ENCODE peak calls at places on chromosomes 11 and 22, in nine cellular contexts. I is OCI-LY7, P is psoas muscle, F is lower lobe of right lung, J is astrocyte, R is thoracic aorta, O is heart right ventricle, N is spleen, U is PC-3. K is an unnamed sample.

GRCh38 chr11:16880184-16880583 is 134.0 kb downstream of the PLEKHA7 start:
- DNase-seq in F (no peak), I (no peak), R (no peak), P (no peak), N (no peak), O (no peak), U (no peak), J (no peak), K (no peak)

GRCh38 chr11:102981324-102981910 is 25.9 kb upstream of the MMP13 start:
- DNase-seq in R (no peak), J (peak; percentile 36), P (no peak), I (no peak), F (no peak), N (no peak), O (no peak), U (no peak), K (no peak)

GRCh38 chr22:25237503-25237902 is 18.1 kb downstream of the CRYBB2 start:
- DNase-seq in I (no peak), F (no peak), R (no peak), U (no peak), J (no peak), N (no peak), P (no peak), O (no peak), K (no peak)

GRCh38 chr11:78922886-78923625 is 348.4 kb upstream of the NARS2 start:
- DNase-seq in N (no peak), O (no peak), U (no peak), I (no peak), P (no peak), J (no peak), F (no peak), R (no peak), K (no peak)

GRCh38 chr11:16309226-16309625 is 47.1 kb downstream of the SOX6 start:
- DNase-seq in F (no peak), N (no peak), O (no peak), P (no peak), U (no peak), I (no peak), J (no peak), R (no peak), K (no peak)

GRCh38 chr11:15499684-15500083 is 385.0 kb downstream of the INSC start:
- DNase-seq in N (no peak), P (no peak), O (no peak), U (no peak), J (no peak), R (no peak), F (no peak), I (no peak), K (no peak)

GRCh38 chr22:35540600-35541253 is at the start of gene RASD2:
- DNase-seq in J (no peak), R (no peak), N (no peak), U (peak; percentile 20), P (peak; percentile 39), F (no peak), O (peak; percentile 43), I (peak; percentile 31), K (no peak)

GRCh38 chr11:1401656-1402221 is 12.0 kb downstream of the BRSK2 start:
- DNase-seq in N (no peak), U (peak; percentile 63), O (peak; percentile 74), I (peak; percentile 6), J (peak; percentile 27), R (no peak), F (peak; percentile 72), P (peak; percentile 70), K (peak; percentile 64)

GRCh38 chr11:33699515-33700424 is 856 bp downstream of the C11orf91 start:
- DNase-seq in I (no peak), J (no peak), N (no peak), U (no peak), O (peak; percentile 41), P (peak; percentile 56), R (no peak), F (peak; percentile 64), K (no peak)

GRCh38 chr11:3147257-3147619 is 17.9 kb downstream of the OSBPL5 start:
- DNase-seq in J (no peak), F (no peak), U (no peak), R (peak; percentile 43), N (no peak), O (no peak), P (peak; percentile 55), I (no peak), K (no peak)

GRCh38 chr11:106989056-106989455 is 29.2 kb downstream of the GUCY1A2 start:
- DNase-seq in P (no peak), U (peak; percentile 47), R (no peak), N (no peak), O (no peak), J (peak; percentile 33), F (no peak), I (no peak), K (no peak)

GRCh38 chr11:114179234-114179941 is 116.8 kb upstream of the NNMT start:
- DNase-seq in R (peak; percentile 78), I (peak; percentile 26), F (peak; percentile 84), J (no peak), N (no peak), U (no peak), P (peak; percentile 82), O (peak; percentile 76), K (peak; percentile 78)

GRCh38 chr11:114178656-114179055 is 117.5 kb upstream of the NNMT start:
- DNase-seq in U (no peak), R (no peak), F (no peak), J (no peak), N (no peak), O (no peak), P (no peak), I (no peak), K (no peak)

GRCh38 chr11:114181195-114181594 is 115.0 kb upstream of the NNMT start:
- DNase-seq in F (no peak), R (no peak), N (no peak), P (no peak), O (no peak), I (no peak), U (no peak), J (no peak), K (no peak)

GRCh38 chr11:114181752-114182151 is 114.4 kb upstream of the NNMT start:
- DNase-seq in P (peak; percentile 26), J (no peak), R (no peak), I (no peak), O (no peak), F (no peak), U (no peak), N (no peak), K (no peak)

GRCh38 chr11:114180301-114181055 is 115.7 kb upstream of the NNMT start:
- DNase-seq in J (no peak), I (peak; percentile 74), U (peak; percentile 51), R (no peak), N (no peak), F (peak; percentile 75), O (peak; percentile 72), P (peak; percentile 30), K (no peak)
- TF ChIP-seq CTCF in J (no peak), I (peak; percentile 84), U (peak; percentile 79), R (peak; percentile 44), N (peak; percentile 60), F (peak; percentile 63), O (peak; percentile 36), P (peak; percentile 72), K (peak; percentile 62)

GRCh38 chr11:14308897-14309387 is 50.0 kb downstream of the RRAS2 start:
- DNase-seq in J (no peak), P (no peak), U (no peak), F (no peak), I (no peak), R (no peak), N (no peak), O (no peak), K (no peak)

GRCh38 chr11:14309425-14310192 is 49.4 kb downstream of the RRAS2 start:
- DNase-seq in O (no peak), U (no peak), J (no peak), I (no peak), F (no peak), N (no peak), R (no peak), P (no peak), K (no peak)

GRCh38 chr11:14306481-14306880 is 52.5 kb downstream of the RRAS2 start:
- DNase-seq in J (no peak), I (no peak), U (peak; percentile 30), F (no peak), P (no peak), O (no peak), N (no peak), R (no peak), K (no peak)

GRCh38 chr11:14310696-14311095 is 48.3 kb downstream of the RRAS2 start:
- DNase-seq in J (no peak), F (no peak), U (no peak), N (no peak), R (no peak), I (no peak), P (no peak), O (no peak), K (no peak)

GRCh38 chr11:14308114-14308896 is 50.7 kb downstream of the RRAS2 start:
- DNase-seq in J (peak; percentile 36), U (peak; percentile 62), R (no peak), P (no peak), F (no peak), O (no peak), I (peak; percentile 39), N (no peak), K (no peak)
- H3K4me1 ChIP-seq in J (peaks cover 18% of the 10 kb centered on the region), U (peaks cover 36% of the 10 kb centered on the region), R (peaks cover 47% of the 10 kb centered on the region), P (peaks cover 53% of the 10 kb centered on the region), F (peaks cover 38% of the 10 kb centered on the region), O (peaks cover 44% of the 10 kb centered on the region), I (no peaks in the 10 kb centered on the region), N (peaks cover 57% of the 10 kb centered on the region), K (peaks cover 6% of the 10 kb centered on the region)

GRCh38 chr22:45616432-45616831 is 55.2 kb upstream of the ATXN10 start:
- DNase-seq in F (peak; percentile 1), U (no peak), P (no peak), J (no peak), O (no peak), I (no peak), N (no peak), R (no peak), K (no peak)

GRCh38 chr22:45617948-45618347 is 53.7 kb upstream of the ATXN10 start:
- DNase-seq in U (no peak), P (no peak), F (no peak), N (no peak), R (no peak), J (no peak), I (no peak), O (no peak), K (no peak)

GRCh38 chr22:45620707-45621106 is 50.9 kb upstream of the ATXN10 start:
- DNase-seq in R (no peak), U (no peak), P (no peak), O (no peak), J (no peak), I (peak; percentile 31), N (no peak), F (no peak), K (no peak)

GRCh38 chr22:45626198-45626651 is 45.4 kb upstream of the ATXN10 start:
- DNase-seq in R (no peak), N (peak; percentile 39), F (peak; percentile 60), O (no peak), I (no peak), P (no peak), J (no peak), U (peak; percentile 94), K (no peak)

GRCh38 chr22:45621836-45622600 is 49.6 kb upstream of the ATXN10 start:
- DNase-seq in N (no peak), R (no peak), P (no peak), F (no peak), O (no peak), U (no peak), I (no peak), J (no peak), K (no peak)
- H3K4me3 ChIP-seq in N (no peak overlapping the region), R (no peak overlapping the region), P (no peak overlapping the region), F (no peak overlapping the region), O (no peak overlapping the region), U (no peak overlapping the region), I (no peak overlapping the region), J (no peak overlapping the region), K (no peak overlapping the region)

GRCh38 chr11:48105096-48105990 is 111.3 kb upstream of the OR4B1 start:
- DNase-seq in N (no peak), J (no peak), O (no peak), P (no peak), U (no peak), F (no peak), R (no peak), I (peak; percentile 43), K (no peak)
- TF ChIP-seq CTCF in N (no peak), J (no peak), O (no peak), P (no peak), U (no peak), F (no peak), R (no peak), I (peak; percentile 31), K (no peak)

K was measured in left lung.